ENCODE peak calls at places on chromosome 20, in six cellular contexts. One of them, this sample, is unnamed.

GRCh38 chr20:37500311-37500710 is 20.7 kb upstream of the NNAT start:
- DNase-seq in HCT116: no peak
- DNase-seq in H1: no peak
- DNase-seq in HepG2: no peak
- DNase-seq in K562: no peak
- DNase-seq in GM12878: no peak
- DNase-seq in this sample: no peak

GRCh38 chr20:32907886-32908285 is 49.2 kb downstream of the EFCAB8 start:
- DNase-seq in H1: no peak
- DNase-seq in HCT116: no peak
- DNase-seq in K562: no peak
- DNase-seq in HepG2: no peak
- DNase-seq in GM12878: no peak
- DNase-seq in this sample: no peak

GRCh38 chr20:57810511-57811372 is 100.9 kb upstream of the PMEPA1 start:
- DNase-seq in GM12878: no peak
- DNase-seq in K562: no peak
- DNase-seq in H1: no peak
- DNase-seq in HCT116: no peak
- DNase-seq in HepG2: peak
- DNase-seq in this sample: no peak

GRCh38 chr20:34632870-34633452 is 43.9 kb downstream of the PIGU start:
- DNase-seq in HCT116: no peak
- DNase-seq in GM12878: no peak
- DNase-seq in HepG2: no peak
- DNase-seq in K562: no peak
- DNase-seq in H1: no peak
- DNase-seq in this sample: no peak

GRCh38 chr20:34615477-34615876 is 57.0 kb downstream of the MAP1LC3A start:
- DNase-seq in K562: no peak
- DNase-seq in GM12878: no peak
- DNase-seq in HCT116: no peak
- DNase-seq in HepG2: peak
- DNase-seq in H1: no peak
- DNase-seq in this sample: no peak

GRCh38 chr20:64108731-64109389 is 1.5 kb upstream of the NPBWR2 start:
- DNase-seq in K562: no peak
- DNase-seq in HCT116: no peak
- DNase-seq in HepG2: no peak
- DNase-seq in H1: no peak
- DNase-seq in GM12878: no peak
- DNase-seq in this sample: no peak

GRCh38 chr20:41664584-41664983 is 46.4 kb upstream of the CHD6 start:
- DNase-seq in HCT116: peak
- DNase-seq in K562: peak
- DNase-seq in GM12878: peak
- DNase-seq in H1: no peak
- DNase-seq in HepG2: peak
- DNase-seq in this sample: no peak

GRCh38 chr20:29878281-29878741 is 1379.2 kb upstream of the DEFB115 start:
- DNase-seq in GM12878: no peak
- DNase-seq in K562: peak
- DNase-seq in H1: no peak
- DNase-seq in HCT116: no peak
- DNase-seq in HepG2: peak
- DNase-seq in this sample: no peak

GRCh38 chr20:53736122-53736756 is 142.6 kb upstream of the ZNF217 start:
- DNase-seq in H1: no peak
- DNase-seq in HepG2: peak
- DNase-seq in K562: no peak
- DNase-seq in GM12878: no peak
- DNase-seq in HCT116: no peak
- DNase-seq in this sample: no peak

GRCh38 chr20:57801046-57801445 is 91.2 kb upstream of the PMEPA1 start:
- DNase-seq in HCT116: no peak
- DNase-seq in K562: no peak
- DNase-seq in H1: no peak
- DNase-seq in GM12878: no peak
- DNase-seq in HepG2: no peak
- DNase-seq in this sample: no peak

GRCh38 chr20:58987790-58988564 is 6.9 kb downstream of the NELFCD start:
- DNase-seq in GM12878: no peak
- DNase-seq in H1: no peak
- DNase-seq in K562: no peak
- DNase-seq in HCT116: no peak
- DNase-seq in HepG2: no peak
- DNase-seq in this sample: no peak

GRCh38 chr20:10671850-10672578 is 1.8 kb downstream of the JAG1 start:
- DNase-seq in H1: no peak
- DNase-seq in HepG2: no peak
- DNase-seq in HCT116: no peak
- DNase-seq in GM12878: no peak
- DNase-seq in K562: peak
- DNase-seq in this sample: no peak

GRCh38 chr20:35515949-35516645 is 13.4 kb downstream of the C20orf173 start:
- DNase-seq in HepG2: no peak
- DNase-seq in K562: peak
- DNase-seq in HCT116: peak
- DNase-seq in H1: no peak
- DNase-seq in GM12878: no peak
- DNase-seq in this sample: no peak

GRCh38 chr20:1631309-1632227 is 11.8 kb upstream of the SIRPB1 start:
- DNase-seq in H1: no peak
- DNase-seq in GM12878: no peak
- DNase-seq in HCT116: no peak
- DNase-seq in HepG2: no peak
- DNase-seq in K562: no peak
- DNase-seq in this sample: no peak

GRCh38 chr20:41173791-41174341 is 36.5 kb downstream of the PLCG1 start:
- DNase-seq in H1: no peak
- DNase-seq in HCT116: no peak
- DNase-seq in K562: no peak
- DNase-seq in HepG2: no peak
- DNase-seq in GM12878: no peak
- DNase-seq in this sample: no peak

GRCh38 chr20:51449498-51450220 is 92.9 kb downstream of the NFATC2 start:
- DNase-seq in HCT116: no peak
- DNase-seq in K562: no peak
- DNase-seq in HepG2: no peak
- DNase-seq in H1: no peak
- DNase-seq in GM12878: no peak
- DNase-seq in this sample: no peak

GRCh38 chr20:12153616-12154015 is 235.9 kb downstream of the BTBD3 start:
- DNase-seq in K562: no peak
- DNase-seq in HCT116: no peak
- DNase-seq in HepG2: no peak
- DNase-seq in H1: no peak
- DNase-seq in GM12878: no peak
- DNase-seq in this sample: no peak

GRCh38 chr20:9021699-9022098 is 47.2 kb upstream of the PLCB4 start:
- DNase-seq in K562: no peak
- DNase-seq in GM12878: no peak
- DNase-seq in H1: peak
- DNase-seq in HCT116: no peak
- DNase-seq in HepG2: no peak
- DNase-seq in this sample: peak

DNA sequence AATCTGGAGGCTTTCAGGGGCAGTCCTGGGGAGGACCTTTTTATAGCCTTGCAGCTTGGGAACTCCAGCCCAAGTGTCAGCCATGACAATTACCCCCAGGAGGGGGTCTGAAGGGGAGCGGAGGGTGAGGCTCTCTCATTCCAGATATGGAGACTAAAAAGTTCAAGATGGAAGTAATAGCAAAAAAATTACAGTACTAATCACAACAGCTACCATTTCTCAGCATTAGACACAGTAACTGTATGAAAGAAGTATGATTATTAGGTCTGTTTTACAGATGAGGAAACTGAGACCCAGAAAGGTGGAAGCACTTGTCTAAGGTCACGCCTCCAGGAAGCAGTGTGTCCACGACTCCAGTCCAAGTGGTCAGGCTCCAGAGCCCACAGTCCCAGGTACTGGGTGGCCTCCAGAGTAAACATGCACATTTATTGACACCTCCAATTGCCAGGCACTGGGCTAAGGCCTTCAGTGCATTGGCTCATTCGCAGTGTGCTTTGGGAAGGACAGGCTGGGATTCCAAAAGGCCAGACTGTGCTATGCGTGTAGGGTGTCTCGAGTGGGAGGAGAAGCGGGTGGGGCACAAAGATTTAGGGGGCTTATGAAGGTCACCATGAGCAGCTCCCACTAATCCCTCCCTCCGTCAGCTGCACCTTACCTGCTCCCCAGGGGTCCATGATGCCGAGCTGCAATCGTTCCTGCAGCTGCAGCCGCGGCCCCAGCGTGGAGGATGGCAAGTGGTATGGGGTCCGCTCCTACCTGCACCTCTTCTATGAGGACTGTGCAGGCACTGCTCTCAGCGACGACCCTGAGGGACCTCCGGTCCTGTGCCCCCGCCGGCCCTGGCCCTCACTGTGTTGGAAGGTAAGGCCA is 2.3 kb downstream of the NRSN2 start:
- DNase-seq in HCT116: no peak
- DNase-seq in HepG2: no peak
- DNase-seq in H1: no peak
- DNase-seq in K562: no peak
- DNase-seq in GM12878: no peak
- DNase-seq in this sample: no peak
- H3K9ac ChIP-seq in HCT116: no peak
- H3K9ac ChIP-seq in HepG2: peak
- H3K9ac ChIP-seq in H1: no peak
- H3K9ac ChIP-seq in K562: peak
- H3K9ac ChIP-seq in GM12878: no peak
- H3K9ac ChIP-seq in this sample: peak

DNA sequence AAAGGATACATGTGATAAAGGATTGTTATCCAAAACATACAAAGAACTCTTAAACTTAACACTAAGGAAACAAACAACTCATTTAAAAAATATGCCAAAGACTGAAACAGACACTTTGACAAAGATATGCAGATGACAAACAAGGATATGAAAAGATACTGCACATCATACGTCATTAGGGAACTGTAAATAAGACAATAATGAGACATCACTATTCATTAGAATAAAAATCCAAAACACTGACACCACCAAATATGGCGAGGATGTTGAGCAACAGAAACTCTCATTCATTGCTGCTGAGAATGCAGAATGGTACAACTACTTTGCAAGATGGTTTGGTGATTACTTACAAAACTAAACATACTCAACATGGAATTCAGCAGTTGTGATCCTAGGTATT is 156.5 kb upstream of the FOXA2 start:
- DNase-seq in GM12878: no peak
- DNase-seq in HepG2: no peak
- DNase-seq in K562: no peak
- DNase-seq in HCT116: no peak
- DNase-seq in H1: no peak
- DNase-seq in this sample: no peak
- TF ChIP-seq ZNF274 in GM12878: no peak
- TF ChIP-seq ZNF274 in HepG2: no peak
- TF ChIP-seq ZNF274 in K562: no peak
- TF ChIP-seq ZNF274 in HCT116: no peak
- TF ChIP-seq ZNF274 in H1: no peak
- TF ChIP-seq ZNF274 in this sample: no peak

GRCh38 chr20:31682927-31683326 is 39.7 kb downstream of the BCL2L1 start:
- DNase-seq in GM12878: no peak
- DNase-seq in HepG2: no peak
- DNase-seq in H1: no peak
- DNase-seq in K562: no peak
- DNase-seq in HCT116: no peak
- DNase-seq in this sample: no peak
- H3K9ac ChIP-seq in GM12878: no peak
- H3K9ac ChIP-seq in HepG2: no peak
- H3K9ac ChIP-seq in H1: no peak
- H3K9ac ChIP-seq in K562: peak
- H3K9ac ChIP-seq in HCT116: peak
- H3K9ac ChIP-seq in this sample: peak

DNA sequence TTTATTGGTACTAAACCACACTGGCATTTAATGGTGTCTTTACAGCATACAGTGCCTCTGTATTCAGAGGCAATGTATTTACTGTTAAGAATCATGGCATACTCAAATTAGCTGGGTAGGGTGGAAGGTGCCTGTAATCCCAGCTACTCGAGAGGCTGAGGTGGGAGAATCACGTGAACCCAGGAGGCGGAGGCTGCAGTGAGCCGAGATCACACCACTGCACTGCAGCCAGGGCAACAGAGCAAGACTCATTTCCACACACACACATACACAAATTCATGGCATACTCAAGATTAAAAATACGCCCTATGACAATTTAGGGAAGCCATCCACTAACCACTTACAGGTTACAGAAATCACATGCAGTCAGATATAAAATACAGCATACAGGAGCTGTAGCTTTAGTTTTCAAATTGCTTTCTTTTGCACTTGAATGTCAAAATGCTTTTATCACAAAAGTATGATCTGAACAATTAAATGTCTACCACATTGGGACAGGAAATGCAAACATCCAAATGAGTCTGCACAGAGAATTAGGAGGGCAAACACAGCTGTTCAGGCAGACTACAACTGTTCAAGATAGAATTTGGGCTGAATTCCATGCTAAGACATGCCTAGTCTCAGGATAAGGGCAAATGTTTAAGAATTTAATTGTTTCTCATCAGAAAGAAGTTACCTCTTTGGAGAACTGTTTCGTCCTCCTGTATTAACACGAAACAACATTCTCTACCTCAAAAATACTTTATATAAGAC is 36.4 kb downstream of the CSNK2A1 start:
- DNase-seq in H1: no peak
- DNase-seq in HepG2: no peak
- DNase-seq in K562: no peak
- DNase-seq in HCT116: no peak
- DNase-seq in GM12878: no peak
- DNase-seq in this sample: no peak
- TF ChIP-seq ZNF274 in H1: no peak
- TF ChIP-seq ZNF274 in HepG2: no peak
- TF ChIP-seq ZNF274 in K562: no peak
- TF ChIP-seq ZNF274 in HCT116: no peak
- TF ChIP-seq ZNF274 in GM12878: no peak
- TF ChIP-seq ZNF274 in this sample: no peak

GRCh38 chr20:50395258-50395729 is 114.9 kb upstream of the PTPN1 start:
- DNase-seq in GM12878: no peak
- DNase-seq in K562: no peak
- DNase-seq in H1: no peak
- DNase-seq in HepG2: no peak
- DNase-seq in HCT116: no peak
- DNase-seq in this sample: no peak
- H3K9ac ChIP-seq in GM12878: no peak
- H3K9ac ChIP-seq in K562: no peak
- H3K9ac ChIP-seq in H1: no peak
- H3K9ac ChIP-seq in HepG2: no peak
- H3K9ac ChIP-seq in HCT116: no peak
- H3K9ac ChIP-seq in this sample: no peak

GRCh38 chr20:62832212-62832922 is 15.5 kb downstream of the COL9A3 start:
- DNase-seq in HCT116: peak
- DNase-seq in GM12878: peak
- DNase-seq in H1: no peak
- DNase-seq in HepG2: no peak
- DNase-seq in K562: peak
- DNase-seq in this sample: peak
- TF ChIP-seq ZNF274 in HCT116: no peak
- TF ChIP-seq ZNF274 in GM12878: no peak
- TF ChIP-seq ZNF274 in H1: no peak
- TF ChIP-seq ZNF274 in HepG2: no peak
- TF ChIP-seq ZNF274 in K562: no peak
- TF ChIP-seq ZNF274 in this sample: no peak